ENCODE peak calls at places on chromosomes 12 and 14, in six cellular contexts. M is GM23338, W is transverse colon, E is cardiac fibroblast, Q is choroid plexus epithelial cell, Z is heart left ventricle. N is an unnamed sample.

GRCh38 chr12:130634866-130635265 is 81.2 kb downstream of the RIMBP2 start:
- DNase-seq in Q (no peak), M (no peak), Z (no peak), W (no peak), E (no peak), N (no peak)

GRCh38 chr14:95048771-95049312 is 108.5 kb downstream of the DICER1 start:
- DNase-seq in Q (no peak), W (no peak), E (no peak), M (peak; percentile 18), Z (no peak), N (no peak)

GRCh38 chr14:68986926-68987652 is 8.0 kb upstream of the ACTN1 start:
- DNase-seq in W (no peak), M (no peak), Z (no peak), E (no peak), Q (no peak), N (no peak)

GRCh38 chr12:98736352-98737326 is 91.5 kb downstream of the APAF1 start:
- DNase-seq in Q (peak; percentile 53), E (no peak), Z (no peak), M (no peak), W (no peak), N (no peak)

GRCh38 chr12:114406326-114407033 is 536 bp upstream of the TBX5 start:
- DNase-seq in Q (no peak), W (no peak), M (peak; percentile 33), Z (no peak), E (peak; percentile 28), N (no peak)

GRCh38 chr12:26810330-26810729 is 22.7 kb downstream of the ITPR2 start:
- DNase-seq in E (peak; percentile 76), M (peak; percentile 53), Q (peak; percentile 84), Z (peak; percentile 61), W (no peak), N (peak; percentile 47)

GRCh38 chr14:89015016-89015415 is 190.6 kb downstream of the TTC8 start:
- DNase-seq in W (no peak), M (peak; percentile 16), Q (peak; percentile 28), E (peak; percentile 32), Z (no peak), N (no peak)

GRCh38 chr14:76413962-76414665 is 38.2 kb downstream of the ESRRB start:
- DNase-seq in W (no peak), E (no peak), Q (no peak), Z (no peak), M (peak; percentile 46), N (no peak)

GRCh38 chr12:32217354-32218310 is 111.0 kb downstream of the BICD1 start:
- DNase-seq in W (peak; percentile 8), M (no peak), Z (no peak), E (peak; percentile 83), Q (peak; percentile 84), N (no peak)

DNA sequence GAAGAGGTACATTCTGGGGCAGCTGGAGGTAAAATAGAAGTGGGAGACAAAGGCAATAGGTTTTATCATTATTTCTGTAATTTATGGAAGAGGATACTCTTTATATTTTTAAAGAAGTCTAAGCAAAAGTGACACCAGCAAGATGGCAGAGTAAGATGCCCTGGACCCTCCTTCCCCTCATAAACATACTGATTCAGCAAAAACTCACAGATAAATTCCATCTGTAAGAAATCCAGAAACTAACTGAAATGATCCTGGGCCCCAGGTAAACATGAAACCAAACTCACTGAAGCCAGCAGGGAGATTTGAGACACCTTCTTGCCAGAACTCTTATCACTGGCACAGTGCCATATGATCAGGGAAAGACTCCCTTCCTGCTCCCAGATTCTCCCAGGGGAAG is 79.9 kb downstream of the GCH1 start:
- DNase-seq in Z (no peak), M (no peak), E (no peak), Q (no peak), W (no peak), N (no peak)
- H3K4me3 ChIP-seq in Z (no peak overlapping the region), M (no peak overlapping the region), E (no peak overlapping the region), Q (no peak overlapping the region), W (no peak overlapping the region), N (no peak overlapping the region)

GRCh38 chr14:39369029-39369428 is 63.2 kb downstream of the FBXO33 start:
- DNase-seq in M (no peak), Q (no peak), W (no peak), Z (no peak), E (no peak), N (no peak)
- H3K4me3 ChIP-seq in M (no peak overlapping the region), Q (no peak overlapping the region), W (no peak overlapping the region), Z (no peak overlapping the region), E (no peak overlapping the region), N (no peak overlapping the region)

DNA sequence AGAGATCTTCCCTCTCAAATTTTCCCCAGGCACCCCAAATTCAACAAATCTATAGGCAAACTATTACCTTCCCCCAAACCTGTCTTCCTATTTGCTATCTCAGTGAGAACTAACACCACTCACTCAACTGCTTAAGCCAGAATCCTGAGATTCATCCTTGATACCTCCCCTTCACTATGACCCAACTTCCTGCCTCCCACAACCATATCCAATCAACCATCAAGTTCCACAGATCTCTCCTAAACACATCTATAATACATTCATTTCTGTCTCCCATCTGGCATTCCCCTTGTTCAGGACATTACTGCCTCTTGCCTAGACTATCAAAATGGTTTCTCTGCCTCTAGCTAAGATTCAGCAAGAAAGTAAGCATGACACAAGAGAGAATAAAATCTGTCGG is 21.3 kb downstream of the YAF2 start:
- DNase-seq in Z (no peak), Q (no peak), M (no peak), E (no peak), W (no peak), N (no peak)
- H3K4me3 ChIP-seq in Z (no peak overlapping the region), Q (no peak overlapping the region), M (no peak overlapping the region), E (no peak overlapping the region), W (no peak overlapping the region), N (no peak overlapping the region)

GRCh38 chr12:92926549-92926948 is 2.5 kb downstream of the EEA1 start:
- DNase-seq in E (no peak), Q (no peak), W (no peak), Z (no peak), M (no peak), N (no peak)
- H3K4me3 ChIP-seq in E (peak overlapping the region; percentile 19), Q (peak overlapping the region; percentile 81), W (no peak overlapping the region), Z (peak overlapping the region; percentile 84), M (peak overlapping the region; percentile 66), N (no peak overlapping the region)

GRCh38 chr14:51485733-51486132 is 166.0 kb upstream of the FRMD6 start:
- DNase-seq in W (no peak), E (no peak), Z (no peak), M (no peak), Q (no peak), N (no peak)

GRCh38 chr14:51490205-51490604 is 161.5 kb upstream of the FRMD6 start:
- DNase-seq in M (no peak), Q (peak; percentile 22), E (peak; percentile 65), Z (no peak), W (no peak), N (no peak)

GRCh38 chr14:51487848-51488247 is 163.9 kb upstream of the FRMD6 start:
- DNase-seq in M (no peak), W (no peak), Q (no peak), E (no peak), Z (no peak), N (no peak)

GRCh38 chr14:51491036-51491545 is 160.6 kb upstream of the FRMD6 start:
- DNase-seq in W (no peak), Q (no peak), M (no peak), E (no peak), Z (no peak), N (no peak)

GRCh38 chr14:51488569-51489220 is 163.0 kb upstream of the FRMD6 start:
- DNase-seq in W (no peak), M (no peak), Q (no peak), E (no peak), Z (no peak), N (no peak)
- H3K4me3 ChIP-seq in W (no peak overlapping the region), M (no peak overlapping the region), Q (no peak overlapping the region), E (no peak overlapping the region), Z (no peak overlapping the region), N (no peak overlapping the region)

GRCh38 chr12:105425263-105426174 is 95.0 kb downstream of the C12orf75 start:
- DNase-seq in Q (no peak), Z (no peak), M (no peak), W (no peak), E (no peak), N (no peak)

GRCh38 chr12:105427883-105428282 is 97.4 kb downstream of the C12orf75 start:
- DNase-seq in E (peak; percentile 80), Q (peak; percentile 38), Z (no peak), W (no peak), M (no peak), N (no peak)

GRCh38 chr12:105428793-105429192 is 98.3 kb downstream of the C12orf75 start:
- DNase-seq in Z (no peak), M (no peak), E (peak; percentile 54), Q (no peak), W (no peak), N (no peak)

GRCh38 chr12:105423921-105424320 is 93.4 kb downstream of the C12orf75 start:
- DNase-seq in M (no peak), Q (no peak), E (no peak), Z (no peak), W (no peak), N (no peak)

GRCh38 chr12:105426766-105427165 is 96.3 kb downstream of the C12orf75 start:
- DNase-seq in W (no peak), Q (no peak), Z (no peak), M (no peak), E (no peak), N (no peak)
- H3K4me3 ChIP-seq in W (no peak overlapping the region), Q (no peak overlapping the region), Z (no peak overlapping the region), M (no peak overlapping the region), E (no peak overlapping the region), N (no peak overlapping the region)

DNA sequence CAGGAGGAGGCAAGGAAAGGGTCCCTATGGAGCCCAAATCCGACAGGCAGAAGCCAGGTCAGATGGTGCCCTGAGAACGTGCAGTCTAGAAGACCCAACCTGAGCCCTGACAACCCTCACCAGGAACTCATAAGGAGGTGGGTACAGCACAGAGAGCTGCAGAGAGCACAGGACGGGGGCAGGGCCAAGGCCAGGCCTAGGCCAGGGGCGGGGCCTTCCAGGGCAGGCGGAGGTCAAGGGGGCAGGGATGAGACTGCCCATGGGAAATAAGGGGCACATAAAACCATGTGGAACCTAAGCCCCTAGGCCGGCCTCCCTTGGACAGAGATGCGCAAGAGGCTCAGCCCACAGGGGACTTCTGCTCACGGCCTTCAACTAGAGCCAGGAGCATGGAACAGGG is 45.1 kb downstream of the SSH1 start:
- DNase-seq in M (no peak), Q (no peak), E (no peak), W (no peak), Z (no peak), N (no peak)
- H3K4me3 ChIP-seq in M (no peak overlapping the region), Q (no peak overlapping the region), E (no peak overlapping the region), W (no peak overlapping the region), Z (no peak overlapping the region), N (no peak overlapping the region)

N was measured in ovary.